ENCODE peak calls at places on chromosomes 16 and 17, in nine cellular contexts. X is effector memory CD4-positive, alpha-beta T cell; Q is right cardiac atrium; O is ovary; J is heart right ventricle; R is naive thymus-derived CD4-positive, alpha-beta T cell; B is left ventricle myocardium inferior; V is neuronal stem cell; A is OCI-LY7. Z is an unnamed sample.

GRCh38 chr17:62931101-62931500 is 34.9 kb upstream of the TANC2 start:
- DNase-seq in X (no peak), Q (no peak), O (no peak), J (no peak), R (no peak), B (no peak), V (no peak), A (no peak), Z (no peak)

GRCh38 chr17:1000597-1001490 is 3.9 kb downstream of the TIMM22 start:
- DNase-seq in X (no peak), Q (no peak), O (no peak), J (no peak), R (no peak), B (peak), V (no peak), A (no peak), Z (no peak)

GRCh38 chr17:75815399-75815798 is 28.8 kb downstream of the UNC13D start:
- DNase-seq in X (no peak), Q (no peak), O (no peak), J (no peak), R (no peak), B (no peak), V (no peak), A (no peak), Z (no peak)

GRCh38 chr16:86509759-86510464 is 415 bp upstream of the FOXF1 start:
- DNase-seq in X (no peak), Q (no peak), O (peak), J (peak), R (no peak), B (peak), V (peak), A (no peak), Z (peak)

GRCh38 chr17:61260061-61260797 is 139.4 kb upstream of the TBX2 start:
- DNase-seq in X (no peak), Q (no peak), O (no peak), J (peak), R (no peak), B (no peak), V (no peak), A (no peak), Z (no peak)

GRCh38 chr17:77119668-77120301 is 21.0 kb upstream of the SEC14L1 start:
- DNase-seq in X (no peak), Q (no peak), O (no peak), J (no peak), R (no peak), B (no peak), V (no peak), A (no peak), Z (no peak)

GRCh38 chr16:31008154-31008950 is 2.1 kb downstream of the STX1B start:
- DNase-seq in X (no peak), Q (no peak), O (no peak), J (no peak), R (no peak), B (no peak), V (no peak), A (no peak), Z (no peak)

GRCh38 chr16:18069683-18070082 is 266.9 kb downstream of the NPIPA8 start:
- DNase-seq in X (no peak), Q (no peak), O (no peak), J (no peak), R (no peak), B (no peak), V (no peak), A (no peak), Z (no peak)

GRCh38 chr17:64091116-64091515 is 38.8 kb downstream of the ERN1 start:
- DNase-seq in X (no peak), Q (no peak), O (no peak), J (no peak), R (no peak), B (no peak), V (no peak), A (peak), Z (no peak)

GRCh38 chr16:75383141-75383540 is 50.2 kb downstream of the CFDP1 start:
- DNase-seq in X (no peak), Q (no peak), O (no peak), J (no peak), R (no peak), B (no peak), V (no peak), A (no peak), Z (no peak)

GRCh38 chr17:76873856-76874255 is 5.7 kb downstream of the MGAT5B start:
- DNase-seq in X (no peak), Q (no peak), O (no peak), J (no peak), R (no peak), B (no peak), V (no peak), A (no peak), Z (no peak)

GRCh38 chr17:44376124-44376523 is 12.5 kb upstream of the FAM171A2 start:
- DNase-seq in X (no peak), Q (peak), O (peak), J (peak), R (no peak), B (peak), V (no peak), A (peak), Z (no peak)

GRCh38 chr17:7058831-7059447 is 15.0 kb upstream of the SLC16A11 start:
- DNase-seq in X (no peak), Q (no peak), O (no peak), J (no peak), R (no peak), B (no peak), V (no peak), A (no peak), Z (no peak)

GRCh38 chr16:57910726-57911125 is 60.2 kb downstream of the CNGB1 start:
- DNase-seq in X (no peak), Q (no peak), O (no peak), J (no peak), R (no peak), B (no peak), V (no peak), A (no peak), Z (no peak)

DNA sequence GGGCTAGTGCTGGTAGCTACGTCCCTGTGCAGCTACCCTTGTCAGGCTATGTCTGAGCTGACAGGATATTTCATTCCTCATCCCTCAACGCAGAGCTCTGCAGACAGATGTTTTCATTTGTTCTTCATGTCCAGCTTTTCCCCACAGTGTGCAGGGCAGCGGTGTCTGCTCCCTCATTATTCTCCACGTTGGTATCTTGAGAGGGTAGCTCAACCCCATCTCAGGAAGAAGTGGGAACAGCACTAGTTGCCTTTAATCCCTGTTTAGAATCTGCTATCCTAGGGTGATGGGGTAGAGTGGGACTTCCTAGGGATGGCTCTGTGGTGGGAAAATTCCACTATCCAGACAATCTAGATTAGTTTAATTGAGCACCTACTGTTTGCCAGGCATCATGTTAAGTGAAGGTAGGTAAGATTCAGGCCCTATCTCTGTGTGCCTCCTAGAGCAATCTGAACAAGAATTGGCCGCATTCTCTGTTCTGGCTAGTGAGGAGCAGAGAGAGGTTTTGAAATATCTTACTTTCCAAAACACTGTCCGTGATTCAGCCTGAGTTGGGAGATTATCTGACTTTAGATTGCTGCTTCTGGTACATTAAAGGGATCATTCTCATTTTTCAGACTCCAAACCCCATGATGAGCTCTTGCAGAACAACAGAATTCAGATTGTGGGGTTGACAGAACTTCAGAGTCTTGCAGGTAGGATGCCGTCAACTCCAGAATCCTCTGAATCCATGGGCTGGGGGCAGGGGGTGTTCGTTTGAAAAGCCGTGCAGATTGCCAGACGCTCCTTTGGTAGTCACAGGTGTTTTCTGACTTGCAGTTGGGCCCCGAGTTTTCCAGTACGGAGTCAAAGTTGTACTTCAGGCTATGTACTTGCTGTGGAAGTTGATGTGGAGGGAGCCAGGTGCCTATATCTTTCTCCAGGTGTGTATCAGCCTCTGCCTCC is 963 bp downstream of the ALG1 start:
- DNase-seq in X (no peak), Q (no peak), O (no peak), J (no peak), R (no peak), B (no peak), V (no peak), A (no peak), Z (no peak)
- H3K27ac ChIP-seq in X (peak), Q (peak), O (no peak), J (peak), R (peak), B (peak), V (no peak), A (peak), Z (peak)

GRCh38 chr17:79647456-79647915 is 36.6 kb upstream of the RBFOX3 start:
- DNase-seq in X (no peak), Q (no peak), O (no peak), J (no peak), R (no peak), B (no peak), V (no peak), A (no peak), Z (no peak)

GRCh38 chr17:79645022-79645776 is 34.3 kb upstream of the RBFOX3 start:
- DNase-seq in X (no peak), Q (no peak), O (peak), J (no peak), R (no peak), B (no peak), V (no peak), A (no peak), Z (no peak)

GRCh38 chr17:79645777-79646088 is 34.9 kb upstream of the RBFOX3 start:
- DNase-seq in X (no peak), Q (no peak), O (peak), J (no peak), R (no peak), B (no peak), V (no peak), A (no peak), Z (no peak)

GRCh38 chr17:79646721-79647455 is 36.0 kb upstream of the RBFOX3 start:
- DNase-seq in X (no peak), Q (no peak), O (no peak), J (no peak), R (no peak), B (no peak), V (no peak), A (no peak), Z (no peak)

DNA sequence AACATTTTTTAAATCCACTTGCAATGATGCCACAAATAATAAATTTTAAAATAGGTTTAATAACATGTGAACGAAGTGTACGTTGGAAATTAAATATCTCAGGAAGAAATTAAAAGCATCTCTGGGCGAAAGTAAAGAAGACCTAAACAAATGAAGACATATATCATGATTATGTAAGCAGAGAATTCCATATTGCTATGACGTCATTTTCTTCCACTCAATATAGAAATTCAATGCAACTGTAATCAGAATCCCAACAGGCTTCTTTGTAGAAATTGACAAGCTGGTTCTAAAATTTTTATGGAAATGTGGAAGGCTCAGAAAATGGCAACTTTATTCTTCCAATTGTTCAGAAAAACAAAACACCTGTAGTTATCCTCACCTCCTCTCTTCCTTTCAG is 33.8 kb upstream of the RBFOX3 start:
- DNase-seq in X (no peak), Q (no peak), O (no peak), J (no peak), R (no peak), B (no peak), V (no peak), A (no peak), Z (no peak)
- H3K27ac ChIP-seq in X (no peak), Q (no peak), O (no peak), J (no peak), R (no peak), B (no peak), V (no peak), A (no peak), Z (no peak)

GRCh38 chr16:15970743-15971434 is 21.5 kb downstream of the ABCC1 start:
- DNase-seq in X (no peak), Q (no peak), O (no peak), J (no peak), R (no peak), B (no peak), V (no peak), A (no peak), Z (no peak)
- H3K27ac ChIP-seq in X (no peak), Q (no peak), O (no peak), J (no peak), R (no peak), B (no peak), V (no peak), A (no peak), Z (peak)

DNA sequence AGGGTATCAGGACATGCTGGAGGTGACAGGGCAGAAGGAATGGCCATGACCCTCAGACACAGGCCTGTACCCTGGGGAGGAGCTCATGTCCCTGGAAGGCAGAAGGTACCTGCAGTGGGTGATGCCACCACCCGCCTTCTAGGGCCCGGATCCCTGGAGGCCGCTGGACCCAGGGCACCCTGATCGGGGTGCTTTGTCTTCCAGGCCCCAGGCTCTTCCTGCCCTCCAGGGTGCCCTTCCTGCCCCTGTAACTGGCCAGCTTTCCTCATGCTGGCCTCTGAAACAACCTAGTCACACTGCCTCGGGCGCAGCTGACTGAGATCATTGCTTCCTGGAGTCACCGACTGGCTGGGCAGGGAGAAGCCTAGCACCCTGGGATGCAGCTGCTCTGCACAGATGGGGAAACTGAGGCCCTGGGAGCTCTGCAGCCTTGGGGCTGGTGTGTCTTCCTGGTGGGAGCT is 5.8 kb downstream of the ADCY7 start:
- DNase-seq in X (no peak), Q (peak), O (no peak), J (no peak), R (no peak), B (no peak), V (no peak), A (no peak), Z (no peak)
- H3K27ac ChIP-seq in X (peak), Q (no peak), O (no peak), J (no peak), R (peak), B (no peak), V (no peak), A (no peak), Z (peak)

DNA sequence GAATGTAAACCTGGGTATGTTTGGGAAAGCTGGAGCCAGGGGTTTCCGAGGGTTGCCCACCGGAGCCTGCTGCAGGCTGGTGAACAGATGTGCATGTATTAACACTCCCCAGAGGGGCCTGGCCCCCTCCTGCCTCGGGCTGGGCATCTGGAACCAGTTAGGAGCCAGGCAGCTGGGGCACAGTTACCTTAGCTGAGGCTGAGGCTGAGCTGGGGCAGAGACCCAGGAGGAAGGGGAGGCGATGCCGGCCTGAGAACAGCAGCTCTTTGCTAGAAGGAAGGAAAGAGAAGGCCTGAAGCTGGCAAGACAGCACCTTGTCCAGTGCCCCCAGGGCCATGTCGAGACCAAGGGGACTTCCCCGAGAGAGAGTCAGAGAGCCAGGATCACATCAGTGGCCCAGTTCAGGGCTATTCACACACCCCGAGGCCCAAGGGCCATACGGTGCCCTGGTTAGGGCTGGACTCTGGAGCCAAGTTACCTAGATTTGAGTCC is 65.8 kb downstream of the RMI2 start:
- DNase-seq in X (no peak), Q (no peak), O (no peak), J (no peak), R (no peak), B (no peak), V (no peak), A (no peak), Z (no peak)
- H3K27ac ChIP-seq in X (no peak), Q (no peak), O (no peak), J (no peak), R (no peak), B (no peak), V (no peak), A (no peak), Z (no peak)

DNA sequence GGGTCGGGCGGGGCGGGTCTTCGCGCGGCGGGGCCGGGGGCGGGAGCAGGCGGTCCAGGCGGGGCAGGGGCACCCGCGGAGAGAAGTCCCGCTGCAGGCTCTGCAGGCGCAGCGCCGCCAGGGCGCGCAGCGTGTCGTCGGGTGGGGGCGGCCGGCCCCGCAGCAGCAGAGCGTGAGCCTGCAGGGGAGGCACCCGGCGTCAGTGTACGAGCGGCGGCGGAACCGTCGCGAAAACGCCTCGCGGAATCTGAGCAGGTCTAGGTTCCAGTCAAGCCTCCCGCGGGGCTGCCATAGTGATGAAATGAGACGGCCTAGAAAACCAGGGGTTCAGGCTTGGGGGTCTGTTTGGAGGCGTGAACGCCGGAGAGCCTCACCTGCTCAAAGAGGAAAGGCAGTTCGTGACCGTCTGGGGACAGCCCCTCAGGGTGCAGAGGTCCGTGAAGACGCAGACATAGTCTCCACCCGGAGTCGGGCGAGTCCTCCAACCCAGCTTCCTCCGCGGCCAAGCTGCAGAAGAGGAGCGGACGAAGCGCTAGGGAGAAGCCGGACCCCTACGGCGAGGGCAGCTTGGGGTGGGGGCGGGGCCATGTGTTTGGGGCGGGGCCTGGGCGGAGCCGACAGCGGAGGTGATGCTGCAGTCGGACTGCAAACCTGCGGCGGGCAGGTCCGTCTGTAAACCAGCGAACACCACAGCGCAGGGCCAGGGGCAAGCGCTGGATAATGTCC is 6.4 kb downstream of the PLEKHH3 start:
- DNase-seq in X (peak), Q (no peak), O (no peak), J (no peak), R (peak), B (no peak), V (no peak), A (no peak), Z (no peak)
- H3K27ac ChIP-seq in X (no peak), Q (no peak), O (no peak), J (no peak), R (no peak), B (peak), V (no peak), A (no peak), Z (no peak)

GRCh38 chr17:79792371-79792871 is 4.5 kb downstream of the CBX8 start:
- DNase-seq in X (no peak), Q (no peak), O (no peak), J (no peak), R (no peak), B (no peak), V (no peak), A (no peak), Z (no peak)

GRCh38 chr17:79793924-79794304 is 3.0 kb downstream of the CBX8 start:
- DNase-seq in X (no peak), Q (no peak), O (no peak), J (no peak), R (no peak), B (no peak), V (no peak), A (no peak), Z (no peak)

GRCh38 chr17:79794659-79795511 is 2.0 kb downstream of the CBX8 start:
- DNase-seq in X (no peak), Q (peak), O (no peak), J (no peak), R (no peak), B (no peak), V (no peak), A (no peak), Z (no peak)

GRCh38 chr17:79791354-79792123 is 5.3 kb downstream of the CBX8 start:
- DNase-seq in X (no peak), Q (peak), O (no peak), J (no peak), R (no peak), B (no peak), V (no peak), A (no peak), Z (peak)

DNA sequence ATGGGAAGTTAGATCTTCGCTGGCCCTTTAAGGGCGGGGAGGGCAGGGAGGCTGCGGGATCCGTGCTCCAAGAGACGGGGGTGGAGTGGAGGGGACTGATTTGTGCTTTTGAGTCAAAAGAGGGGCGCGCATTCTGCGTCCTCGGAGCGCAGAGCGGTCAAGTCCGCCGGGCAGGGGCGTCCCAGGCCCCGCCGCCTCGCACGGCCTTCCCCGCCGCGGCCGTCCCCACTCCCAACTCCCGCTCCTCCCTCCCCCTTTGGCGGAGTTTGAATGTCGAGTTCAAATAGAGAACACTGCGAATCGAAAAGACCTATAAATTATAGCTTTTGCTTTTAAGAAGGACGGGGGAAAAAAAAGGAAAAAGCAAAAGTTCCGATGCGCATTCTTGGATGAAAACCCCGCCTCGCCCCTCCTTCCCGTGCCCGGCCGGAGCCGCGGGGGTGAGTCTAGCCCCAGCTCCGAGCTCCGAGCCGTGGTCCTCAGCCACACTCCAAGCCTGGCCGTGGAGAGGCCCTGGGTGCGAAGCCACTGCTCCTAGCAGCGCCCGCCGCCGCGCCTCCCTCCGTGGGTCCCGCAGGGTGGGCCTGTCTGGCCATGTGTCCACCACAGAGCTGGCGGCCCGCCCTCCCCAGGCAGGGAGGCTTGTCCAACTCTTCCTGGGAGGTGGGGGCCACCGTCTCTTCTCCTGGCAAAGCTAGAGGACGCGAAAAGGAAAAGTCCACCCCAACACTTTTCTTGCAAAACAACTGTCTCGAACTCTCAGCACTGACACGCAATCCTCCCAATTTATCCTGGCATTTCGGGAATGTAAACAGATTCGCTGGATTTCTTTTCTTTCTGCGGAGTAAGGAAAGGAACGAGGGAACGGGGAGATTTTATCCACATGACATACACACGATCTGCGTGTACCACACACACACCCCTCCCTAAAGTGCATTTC is 3.6 kb downstream of the CBX8 start:
- DNase-seq in X (no peak), Q (no peak), O (peak), J (no peak), R (no peak), B (no peak), V (no peak), A (no peak), Z (no peak)
- H3K27ac ChIP-seq in X (no peak), Q (no peak), O (no peak), J (no peak), R (no peak), B (no peak), V (no peak), A (no peak), Z (peak)